ENCODE peak calls at places on chromosomes 12 and 14, in nine cellular contexts. D is lower lobe of right lung, M is stomach, Y is left ventricle myocardium inferior, U is IMR-90, I is A549, E is gastrocnemius medialis, T is astrocyte, N is psoas muscle. Z is an unnamed sample.

GRCh38 chr14:57418999-57419398 is 28.6 kb downstream of the NAA30 start:
- DNase-seq in Y (no peak), E (no peak), T (no peak), U (no peak), M (no peak), I (no peak), D (no peak), N (no peak), Z (no peak)

GRCh38 chr14:91410781-91411536 is 6.7 kb downstream of the CCDC88C start:
- DNase-seq in I (no peak), N (no peak), M (no peak), Y (no peak), D (no peak), T (no peak), E (no peak), U (no peak), Z (no peak)

GRCh38 chr12:48143898-48144297 is 13.4 kb downstream of the ASB8 start:
- DNase-seq in U (no peak), E (no peak), D (no peak), T (no peak), N (no peak), M (no peak), I (no peak), Y (no peak), Z (no peak)

GRCh38 chr14:104322531-104323466 is 184.4 kb downstream of the KIF26A start:
- DNase-seq in T (no peak), N (no peak), Y (no peak), E (no peak), I (no peak), U (no peak), D (no peak), M (peak), Z (no peak)

GRCh38 chr14:59311723-59312122 is 123.3 kb downstream of the DAAM1 start:
- DNase-seq in Y (no peak), I (no peak), N (no peak), T (no peak), D (no peak), M (no peak), U (no peak), E (no peak), Z (no peak)

GRCh38 chr12:121537814-121538698 is 42.8 kb downstream of the KDM2B start:
- DNase-seq in T (no peak), N (no peak), U (no peak), M (peak), E (no peak), D (peak), I (no peak), Y (no peak), Z (peak)

GRCh38 chr14:88023658-88024187 is 18.8 kb downstream of the GPR65 start:
- DNase-seq in N (no peak), D (no peak), U (no peak), Y (no peak), T (no peak), M (no peak), E (no peak), I (no peak), Z (no peak)

GRCh38 chr12:78209851-78210493 is 379.3 kb downstream of the NAV3 start:
- DNase-seq in U (peak), N (no peak), E (no peak), T (no peak), Y (peak), I (no peak), M (no peak), D (no peak), Z (no peak)

GRCh38 chr12:32032205-32032810 is 73.1 kb downstream of the RESF1 start:
- DNase-seq in Y (no peak), T (peak), M (no peak), U (peak), D (no peak), N (no peak), E (no peak), I (no peak), Z (no peak)

GRCh38 chr14:29710015-29710414 is 217.6 kb downstream of the PRKD1 start:
- DNase-seq in U (peak), E (no peak), N (no peak), T (no peak), D (no peak), I (no peak), Y (no peak), M (no peak), Z (no peak)

GRCh38 chr12:42056130-42056529 is 88.5 kb downstream of the GXYLT1 start:
- DNase-seq in I (no peak), D (no peak), Y (no peak), E (no peak), U (no peak), M (no peak), T (no peak), N (no peak), Z (no peak)

GRCh38 chr14:61668267-61668666 is 27.0 kb upstream of the HIF1A start:
- DNase-seq in T (no peak), I (peak), E (no peak), N (no peak), D (no peak), U (no peak), Y (no peak), M (no peak), Z (no peak)

GRCh38 chr14:22882529-22883190 is 362 bp upstream of the REM2 start:
- DNase-seq in U (peak), D (no peak), Y (no peak), E (no peak), M (peak), T (peak), N (no peak), I (peak), Z (no peak)

GRCh38 chr14:32190713-32191112 is 11.1 kb upstream of the RNU6-7 start:
- DNase-seq in D (no peak), U (no peak), N (no peak), T (peak), Y (no peak), I (peak), M (no peak), E (no peak), Z (no peak)

GRCh38 chr12:104280703-104281458 is 22.7 kb upstream of the EID3 start:
- DNase-seq in E (no peak), M (no peak), N (no peak), D (no peak), Y (no peak), I (peak), U (peak), T (peak), Z (no peak)

GRCh38 chr14:23154876-23155587 is 28.4 kb downstream of the SLC7A8 start:
- DNase-seq in E (peak), U (peak), D (peak), Y (peak), M (peak), T (peak), N (peak), I (peak), Z (no peak)

GRCh38 chr12:27025116-27025515 is 2.8 kb downstream of the MED21 start:
- DNase-seq in M (no peak), E (no peak), Y (no peak), T (no peak), N (no peak), I (no peak), U (peak), D (no peak), Z (no peak)

GRCh38 chr14:104589338-104590195 is 10.0 kb downstream of the C14orf180 start:
- DNase-seq in N (no peak), T (no peak), M (no peak), Y (no peak), E (no peak), U (no peak), D (no peak), I (no peak), Z (no peak)

GRCh38 chr14:70919774-70920173 is 12.5 kb downstream of the PCNX1 start:
- DNase-seq in U (peak), T (peak), N (no peak), M (no peak), E (no peak), D (no peak), I (no peak), Y (no peak), Z (no peak)

GRCh38 chr14:61923348-61923747 is 161.1 kb downstream of the SNAPC1 start:
- DNase-seq in N (no peak), I (no peak), D (no peak), E (no peak), Y (no peak), T (peak), U (peak), M (no peak), Z (no peak)

GRCh38 chr12:31655208-31655607 is 4.3 kb upstream of the ETFBKMT start:
- DNase-seq in D (no peak), I (no peak), N (no peak), U (no peak), Y (no peak), M (no peak), E (no peak), T (no peak), Z (no peak)

GRCh38 chr14:80973918-80974317 is 18.5 kb downstream of the TSHR start:
- DNase-seq in I (no peak), U (no peak), N (no peak), M (no peak), E (no peak), Y (no peak), T (peak), D (no peak), Z (no peak)

GRCh38 chr12:24066865-24067264 is 117.4 kb upstream of the SOX5 start:
- DNase-seq in E (no peak), M (no peak), I (no peak), N (no peak), Y (no peak), T (peak), D (no peak), U (peak), Z (no peak)

GRCh38 chr14:51443195-51444018 is 203.4 kb downstream of the TMX1 start:
- DNase-seq in I (no peak), E (no peak), Y (no peak), D (no peak), M (no peak), N (no peak), U (peak), T (peak), Z (no peak)

GRCh38 chr12:25051583-25052190 is 102.8 kb upstream of the BCAT1 start:
- DNase-seq in U (no peak), Y (no peak), N (no peak), T (no peak), M (no peak), E (no peak), I (no peak), D (peak), Z (peak)

GRCh38 chr12:93785262-93786010 is 108.3 kb downstream of the CRADD start:
- DNase-seq in N (peak), U (peak), D (no peak), M (no peak), Y (no peak), E (peak), T (peak), I (peak), Z (no peak)

DNA sequence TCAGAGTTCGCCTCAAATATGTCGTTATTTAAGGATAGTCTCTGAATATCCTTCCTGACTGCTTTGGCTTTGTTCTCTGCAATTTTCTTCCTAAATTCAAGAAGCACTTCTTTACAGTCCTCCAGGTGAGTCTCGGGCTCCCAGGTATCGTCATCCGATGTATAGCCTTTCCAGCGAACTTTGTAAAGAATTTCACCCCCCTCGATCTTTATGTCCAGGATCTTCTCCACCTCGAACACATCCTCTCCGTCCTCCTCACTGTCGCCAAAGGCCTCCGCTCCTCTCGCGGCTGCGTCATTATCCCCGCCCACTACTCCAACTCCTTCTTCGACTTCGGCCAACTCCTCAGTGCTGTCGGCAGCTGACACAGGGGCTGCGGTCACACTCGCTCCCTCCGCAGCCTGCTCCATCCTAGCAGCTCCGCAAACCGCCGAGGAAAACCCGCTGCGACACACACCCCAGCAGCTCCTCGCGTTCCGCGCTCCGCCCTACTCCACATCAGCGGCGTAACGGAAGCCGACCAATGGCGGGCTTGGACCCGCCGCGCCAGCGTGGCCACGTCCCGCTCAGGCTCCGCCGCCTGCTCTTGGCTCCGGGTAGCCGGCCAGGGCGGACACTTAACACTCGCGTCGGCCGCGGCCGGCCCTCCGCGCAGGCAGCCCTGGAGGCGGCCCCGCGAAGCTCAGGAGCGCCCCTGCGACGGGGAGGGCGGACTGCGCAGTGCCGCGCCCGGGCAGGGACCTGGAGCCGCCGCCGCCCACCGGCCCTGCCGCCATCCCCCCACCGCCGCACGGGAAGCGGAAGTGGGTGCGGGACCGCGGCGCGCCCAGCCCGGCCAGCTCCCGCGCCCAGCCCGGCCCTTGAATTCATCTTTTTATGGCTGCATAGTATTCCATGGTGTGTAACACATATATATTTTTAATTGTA is 4.1 kb downstream of the CD163L1 start:
- DNase-seq in M (no peak), I (peak), U (peak), D (peak), Y (no peak), N (no peak), T (peak), E (no peak), Z (no peak)
- TF ChIP-seq CTCF in M (no peak), I (peak), U (peak), D (no peak), Y (no peak), N (no peak), T (no peak), E (no peak), Z (no peak)

DNA sequence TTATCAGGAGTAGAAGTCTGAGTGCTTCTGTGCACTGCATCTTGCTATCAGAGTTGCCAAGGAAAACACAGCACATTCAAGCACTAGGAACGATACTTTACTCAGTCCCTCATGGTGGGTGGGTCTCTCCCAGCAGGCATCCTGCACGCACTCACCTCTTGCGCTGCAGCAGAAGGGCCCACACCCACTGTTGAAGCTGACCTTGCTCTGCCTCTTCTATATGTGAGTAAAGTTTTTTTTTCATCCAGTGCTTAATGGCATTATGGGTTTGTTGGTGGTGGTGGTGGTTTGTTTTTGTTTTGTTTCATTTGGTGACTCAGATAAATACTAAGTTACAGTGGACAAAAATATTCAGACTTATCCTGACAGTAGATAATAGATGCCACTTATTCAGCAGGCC is 348.5 kb downstream of the EGLN3 start:
- DNase-seq in Y (no peak), U (no peak), D (no peak), I (no peak), M (no peak), E (no peak), T (peak), N (no peak), Z (no peak)
- TF ChIP-seq CTCF in Y (no peak), U (no peak), D (no peak), I (no peak), M (no peak), E (no peak), T (no peak), N (no peak), Z (no peak)

GRCh38 chr12:16449459-16449858 is 102.0 kb downstream of the MGST1 start:
- DNase-seq in U (no peak), D (no peak), T (no peak), I (no peak), M (no peak), N (no peak), E (no peak), Y (no peak), Z (no peak)
- TF ChIP-seq CTCF in U (peak), D (no peak), T (no peak), I (no peak), M (no peak), N (no peak), E (no peak), Y (no peak), Z (no peak)

GRCh38 chr12:120314220-120314619 is 12.1 kb downstream of the SIRT4 start:
- DNase-seq in N (no peak), U (no peak), E (no peak), D (no peak), M (no peak), T (no peak), I (peak), Y (no peak), Z (no peak)
- TF ChIP-seq CTCF in N (no peak), U (peak), E (no peak), D (no peak), M (no peak), T (peak), I (peak), Y (no peak), Z (no peak)

GRCh38 chr14:55271572-55272414 is 572 bp downstream of the FBXO34 start:
- DNase-seq in N (peak), Y (peak), U (peak), M (peak), I (peak), D (peak), E (peak), T (peak), Z (peak)
- TF ChIP-seq CTCF in N (no peak), Y (no peak), U (no peak), M (no peak), I (no peak), D (no peak), E (no peak), T (no peak), Z (no peak)

DNA sequence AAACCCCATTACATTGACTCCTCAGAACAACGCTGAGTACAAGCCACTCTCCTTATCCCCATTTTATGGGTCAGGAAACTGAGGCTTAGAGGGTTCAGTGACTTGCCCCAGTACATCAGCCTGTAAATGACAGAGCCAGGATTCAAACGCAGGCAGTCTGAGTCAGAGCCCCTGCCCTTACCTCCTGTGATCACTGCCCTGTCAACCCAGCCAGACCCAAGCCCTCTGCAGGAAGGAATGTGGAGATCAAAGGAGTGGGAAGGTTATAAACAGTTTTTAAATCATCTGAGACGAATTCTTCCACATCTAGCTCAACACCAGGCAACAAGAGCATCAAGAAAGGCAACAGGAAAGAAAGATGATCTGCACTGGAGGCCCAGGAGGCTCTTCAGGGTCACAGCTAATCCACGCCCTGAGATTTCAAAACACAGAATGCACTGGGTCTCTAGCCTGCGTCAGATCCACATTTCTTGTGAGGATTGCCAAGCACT is 38.5 kb downstream of the SPTB start:
- DNase-seq in M (no peak), U (peak), T (peak), E (peak), I (peak), Y (no peak), N (peak), D (no peak), Z (no peak)
- TF ChIP-seq CTCF in M (no peak), U (peak), T (peak), E (peak), I (peak), Y (peak), N (peak), D (no peak), Z (no peak)

DNA sequence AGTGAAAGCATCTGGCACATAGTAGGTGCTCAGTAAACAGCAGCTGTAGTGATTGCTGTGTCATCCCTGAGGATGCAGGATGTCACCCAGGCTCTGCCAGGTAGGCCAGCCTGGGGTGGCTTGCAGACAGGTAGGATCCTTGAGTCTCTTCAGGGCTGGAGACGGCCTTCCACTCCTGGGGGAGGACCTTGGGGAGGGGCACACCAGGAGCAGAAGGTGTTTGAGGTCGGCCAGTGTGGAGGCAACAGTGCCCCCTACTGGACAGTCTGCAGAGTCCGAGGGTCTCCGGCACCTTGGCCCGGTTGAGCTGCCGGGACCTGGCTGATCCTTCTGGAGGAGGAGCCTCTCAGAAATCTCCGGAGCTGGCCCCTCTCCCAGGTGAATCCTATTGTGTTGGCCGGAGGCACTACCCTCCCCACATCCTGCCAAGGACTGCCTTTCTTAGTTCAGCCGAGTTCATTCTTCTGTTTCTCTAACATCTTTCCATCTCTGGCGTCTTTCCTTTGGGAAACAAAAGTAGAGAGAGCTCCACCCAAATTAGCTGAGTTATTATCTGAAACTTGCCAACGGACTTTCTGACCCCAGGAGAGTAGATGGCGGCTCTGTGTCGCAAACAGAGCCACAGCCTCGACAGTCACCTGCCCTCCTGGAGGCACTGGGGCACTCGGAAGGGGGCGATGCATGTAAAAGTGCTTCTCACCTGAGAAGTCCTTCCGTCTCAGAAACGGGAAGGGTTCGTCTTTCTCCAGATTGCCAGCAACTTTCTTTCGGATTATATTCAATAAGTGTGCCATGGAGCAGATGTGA is 41.9 kb upstream of the CLMN start:
- DNase-seq in N (peak), E (no peak), I (peak), T (no peak), Y (no peak), M (peak), U (no peak), D (peak), Z (no peak)
- TF ChIP-seq CTCF in N (peak), E (no peak), I (peak), T (peak), Y (peak), M (no peak), U (no peak), D (peak), Z (peak)

GRCh38 chr14:85159726-85160125 is 370.2 kb upstream of the FLRT2 start:
- DNase-seq in Y (no peak), N (no peak), D (no peak), I (no peak), U (no peak), M (no peak), T (no peak), E (no peak), Z (no peak)

GRCh38 chr14:85165091-85165490 is 364.9 kb upstream of the FLRT2 start:
- DNase-seq in Y (no peak), T (no peak), M (no peak), D (no peak), N (no peak), E (no peak), I (peak), U (no peak), Z (no peak)
- TF ChIP-seq CTCF in Y (peak), T (no peak), M (no peak), D (no peak), N (no peak), E (no peak), I (no peak), U (no peak), Z (no peak)